ENCODE peak calls at places on chromosomes 7 and 10, in ten cellular contexts. R, D, C, K, X, Y, B, P, W and T are unnamed samples.

GRCh38 chr7:25876092-25876491 is 275.9 kb upstream of the NFE2L3 start:
- DNase-seq in D (no peak), P (no peak), X (no peak), W (no peak), Y (no peak), K (no peak), B (no peak), C (no peak), R (no peak), T (no peak)

GRCh38 chr10:2936816-2937215 is 130.5 kb upstream of the PFKP start:
- DNase-seq in B (no peak), C (no peak), R (no peak), Y (no peak), X (no peak), W (no peak), D (peak; percentile 15), K (no peak), P (no peak), T (no peak)

GRCh38 chr7:78014401-78014800 is 215.8 kb downstream of the PHTF2 start:
- DNase-seq in W (no peak), P (no peak), B (no peak), K (no peak), C (no peak), R (no peak), Y (no peak), D (no peak), X (no peak), T (no peak)

GRCh38 chr7:68904635-68905034 is 693.6 kb upstream of the AUTS2 start:
- DNase-seq in W (no peak), X (no peak), R (no peak), B (no peak), C (no peak), P (no peak), Y (no peak), K (no peak), D (peak; percentile 13), T (no peak)

GRCh38 chr7:23422904-23423303 is 47.4 kb downstream of the IGF2BP3 start:
- DNase-seq in R (no peak), X (no peak), W (no peak), D (no peak), K (no peak), B (no peak), P (no peak), Y (no peak), C (no peak), T (no peak)

GRCh38 chr7:103569621-103570305 is 123.8 kb upstream of the SLC26A5 start:
- DNase-seq in Y (no peak), B (no peak), W (no peak), R (no peak), K (no peak), X (no peak), P (no peak), D (peak; percentile 11), C (no peak), T (no peak)

GRCh38 chr10:8051851-8052257 is 2.6 kb upstream of the GATA3 start:
- DNase-seq in W (no peak), C (no peak), P (no peak), Y (no peak), R (no peak), K (peak; percentile 36), X (no peak), B (no peak), D (no peak), T (no peak)

GRCh38 chr10:133161486-133162051 is 1.6 kb downstream of the KNDC1 start:
- DNase-seq in K (no peak), Y (no peak), X (no peak), B (no peak), P (no peak), C (no peak), R (no peak), W (no peak), D (no peak), T (no peak)